ENCODE peak calls at places on chromosomes 11 and 22, in nine cellular contexts. Q is naive thymus-derived CD4-positive, alpha-beta T cell; I is GM04504; A is activated T-helper 1 cell treated with anti-CD3 and anti-CD28 coated beads, Interleukin-12 subunit alpha, Interleukin-12 subunit beta, Interleukin-2, Interleukin-4 antibody, amounts not matched to agents 30 ng/mL and 10 ng/mL and 1 ng/mL, durations not matched to agents 14 hours and 24 hours and 36 hours; K is stimulated activated CD8-positive, alpha-beta memory T cell treated with anti-CD3 and anti-CD28 coated beads, Interleukin-15, amount 100 ng/mL, for 4 hours; X is NCI-H2171 treated with DMSO at 0.1 percent for 48 hours; U is dorsolateral prefrontal cortex; L is stimulated activated CD4-positive, alpha-beta T cell treated with anti-CD3 and anti-CD28 coated beads, Interleukin-1b, Interleukin-23, amount 100 ng/mL, for 4 hours; T is adrenal gland. J is an unnamed sample.

GRCh38 chr11:128409476-128409875 is 177.9 kb downstream of the ETS1 start:
- DNase-seq in I (no peak), U (no peak), X (no peak), A (no peak), K (no peak), Q (no peak), T (no peak), L (no peak), J (no peak)

GRCh38 chr11:94673353-94673752 is 94.8 kb upstream of the AMOTL1 start:
- DNase-seq in U (no peak), K (no peak), T (no peak), Q (no peak), I (no peak), A (no peak), L (no peak), X (no peak), J (no peak)

GRCh38 chr11:61536676-61537270 is 28.2 kb downstream of the LRRC10B start:
- DNase-seq in X (no peak), U (no peak), I (no peak), K (no peak), Q (no peak), A (no peak), T (no peak), L (no peak), J (no peak)

GRCh38 chr11:27041141-27041869 is 690 bp downstream of the BBOX1 start:
- DNase-seq in K (no peak), T (no peak), X (no peak), I (no peak), U (peak; percentile 24), L (no peak), A (no peak), Q (no peak), J (no peak)

GRCh38 chr11:67031791-67032561 is 9.0 kb downstream of the SYT12 start:
- DNase-seq in U (peak; percentile 41), L (no peak), A (no peak), K (no peak), X (no peak), T (peak; percentile 78), I (no peak), Q (no peak), J (no peak)

GRCh38 chr11:108733479-108734116 is 68.7 kb downstream of the DDX10 start:
- DNase-seq in I (no peak), U (no peak), Q (no peak), T (no peak), X (no peak), L (peak; percentile 3), A (peak; percentile 25), K (no peak), J (peak; percentile 2)

GRCh38 chr11:96314326-96315050 is 28.5 kb downstream of the MAML2 start:
- DNase-seq in X (no peak), L (no peak), U (no peak), I (no peak), Q (no peak), A (no peak), K (no peak), T (no peak), J (no peak)

GRCh38 chr22:32764330-32765116 is 37.0 kb upstream of the TIMP3 start:
- DNase-seq in T (no peak), L (no peak), Q (no peak), A (no peak), U (no peak), K (no peak), I (peak; percentile 57), X (no peak), J (no peak)

GRCh38 chr22:44883011-44883421 is 126.8 kb downstream of the PHF21B start:
- DNase-seq in U (no peak), L (no peak), Q (no peak), I (no peak), K (no peak), T (no peak), X (no peak), A (no peak), J (no peak)

GRCh38 chr11:34179026-34179675 is 73.7 kb downstream of the NAT10 start:
- DNase-seq in Q (no peak), A (no peak), X (no peak), U (no peak), K (no peak), I (no peak), L (no peak), T (no peak), J (no peak)

GRCh38 chr11:82703796-82704195 is 29.9 kb downstream of the FAM181B start:
- DNase-seq in K (no peak), U (no peak), Q (no peak), T (no peak), L (no peak), A (no peak), I (no peak), X (no peak), J (no peak)

GRCh38 chr11:69074375-69074774 is 25.6 kb downstream of the TPCN2 start:
- DNase-seq in I (no peak), X (no peak), L (no peak), K (no peak), T (no peak), Q (no peak), U (no peak), A (no peak), J (no peak)

GRCh38 chr11:46597155-46597554 is 3.3 kb upstream of the AMBRA1 start:
- DNase-seq in K (no peak), U (no peak), A (no peak), T (no peak), I (no peak), X (no peak), L (no peak), Q (no peak), J (no peak)

GRCh38 chr22:44680058-44680457 is 21.9 kb upstream of the PRR5 start:
- DNase-seq in T (no peak), U (no peak), L (no peak), A (no peak), I (no peak), X (no peak), K (no peak), Q (no peak), J (no peak)

GRCh38 chr11:77294040-77294439 is 7.4 kb downstream of the GDPD4 start:
- DNase-seq in T (no peak), A (no peak), U (no peak), L (no peak), K (no peak), Q (no peak), I (no peak), X (no peak), J (no peak)

GRCh38 chr11:10155793-10156490 is 138.1 kb downstream of the SBF2 start:
- DNase-seq in A (no peak), I (no peak), T (no peak), U (no peak), X (peak; percentile 3), K (no peak), Q (no peak), L (no peak), J (no peak)

GRCh38 chr11:68750988-68751325 is 363 bp downstream of the TESMIN start:
- DNase-seq in A (no peak), T (no peak), L (no peak), I (no peak), U (no peak), X (no peak), Q (no peak), K (no peak), J (no peak)